ENCODE peak calls at places on chromosomes 16 and 17, in five cellular contexts. I, W, M, O and J are unnamed samples.
A peak's percentile ranks its signal among the peaks of the same experiment; 100 is the strongest.

GRCh38 chr17:53462393-53462811 is 360.3 kb upstream of the KIF2B start:
- DNase-seq in I (no peak), W (no peak), M (peak; percentile 29), O (no peak), J (no peak)

GRCh38 chr17:80474231-80474932 is 2.0 kb downstream of the NPTX1 start:
- DNase-seq in I (no peak), W (no peak), M (no peak), O (no peak), J (peak; percentile 54)

GRCh38 chr17:75850928-75851692 is 4.0 kb downstream of the WBP2 start:
- DNase-seq in I (no peak), W (no peak), M (peak; percentile 63), O (no peak), J (no peak)

GRCh38 chr16:56667581-56668571 is at the start of gene MT1G:
- DNase-seq in I (no peak), W (no peak), M (no peak), O (no peak), J (no peak)

GRCh38 chr17:83144421-83145357 is 65.3 kb downstream of the METRNL start:
- DNase-seq in I (no peak), W (peak; percentile 11), M (no peak), O (no peak), J (no peak)

GRCh38 chr17:45783593-45784292 is 377 bp upstream of the CRHR1 start:
- DNase-seq in I (no peak), W (no peak), M (no peak), O (peak; percentile 50), J (peak; percentile 42)

GRCh38 chr17:927611-928461 is 51.7 kb downstream of the NXN start:
- DNase-seq in I (no peak), W (no peak), M (peak; percentile 99), O (no peak), J (no peak)

GRCh38 chr16:24164402-24164801 is 91.7 kb upstream of the CACNG3 start:
- DNase-seq in I (no peak), W (no peak), M (no peak), O (no peak), J (no peak)

GRCh38 chr16:57704011-57704904 is 9.7 kb downstream of the DRC7 start:
- DNase-seq in I (no peak), W (no peak), M (no peak), O (no peak), J (peak; percentile 8)

GRCh38 chr17:11935734-11936406 is 61.4 kb downstream of the ZNF18 start:
- DNase-seq in I (no peak), W (no peak), M (no peak), O (no peak), J (no peak)

GRCh38 chr17:82849076-82849945 is 9.5 kb upstream of the ZNF750 start:
- DNase-seq in I (no peak), W (no peak), M (no peak), O (no peak), J (no peak)

GRCh38 chr17:40315678-40316570 is 6.9 kb downstream of the RARA start:
- DNase-seq in I (no peak), W (no peak), M (no peak), O (no peak), J (peak; percentile 9)

GRCh38 chr16:10262377-10263132 is 80.3 kb upstream of the GRIN2A start:
- DNase-seq in I (no peak), W (no peak), M (no peak), O (no peak), J (no peak)

GRCh38 chr16:75264999-75265910 is 13.8 kb upstream of the BCAR1 start:
- DNase-seq in I (no peak), W (peak; percentile 53), M (no peak), O (no peak), J (no peak)

GRCh38 chr16:3235856-3236669 is 1.1 kb upstream of the ZNF200 start:
- DNase-seq in I (no peak), W (no peak), M (no peak), O (no peak), J (no peak)

GRCh38 chr16:84937196-84937935 is 74.0 kb downstream of the ZDHHC7 start:
- DNase-seq in I (no peak), W (no peak), M (no peak), O (no peak), J (no peak)

GRCh38 chr17:3596804-3597464 is 12.3 kb downstream of the TRPV1 start:
- DNase-seq in I (no peak), W (no peak), M (no peak), O (no peak), J (no peak)

GRCh38 chr17:17567631-17568030 is 23.9 kb downstream of the PEMT start:
- DNase-seq in I (peak; percentile 37), W (no peak), M (peak; percentile 8), O (no peak), J (no peak)

GRCh38 chr17:16470302-16470701 is 21.7 kb downstream of the LRRC75A start:
- DNase-seq in I (no peak), W (no peak), M (no peak), O (no peak), J (no peak)

GRCh38 chr17:75878174-75878998 is at the start of gene TRIM47:
- DNase-seq in I (no peak), W (no peak), M (peak; percentile 55), O (peak; percentile 61), J (no peak)

GRCh38 chr17:75504347-75505151 is 10.8 kb downstream of the CASKIN2 start:
- DNase-seq in I (no peak), W (peak; percentile 84), M (no peak), O (peak; percentile 88), J (peak; percentile 87)

GRCh38 chr17:57518587-57519118 is 226.4 kb downstream of the CCDC182 start:
- DNase-seq in I (no peak), W (no peak), M (no peak), O (no peak), J (no peak)

GRCh38 chr16:17448640-17449638 is 21.8 kb downstream of the XYLT1 start:
- DNase-seq in I (no peak), W (peak; percentile 50), M (no peak), O (peak; percentile 59), J (peak; percentile 42)

GRCh38 chr16:81590714-81591537 is 146.3 kb downstream of the CMIP start:
- DNase-seq in I (no peak), W (no peak), M (no peak), O (no peak), J (no peak)

GRCh38 chr16:31641279-31641678 is 113.6 kb downstream of the AHSP start:
- DNase-seq in I (no peak), W (no peak), M (no peak), O (no peak), J (no peak)

GRCh38 chr17:70181866-70182265 is 12.5 kb downstream of the KCNJ2 start:
- DNase-seq in I (no peak), W (no peak), M (no peak), O (no peak), J (no peak)

GRCh38 chr17:61619953-61620352 is 28.9 kb upstream of the NACA2 start:
- DNase-seq in I (no peak), W (no peak), M (no peak), O (no peak), J (no peak)

GRCh38 chr16:30032083-30032819 is 1.2 kb upstream of the TLCD3B start:
- DNase-seq in I (no peak), W (peak; percentile 83), M (peak; percentile 17), O (peak; percentile 88), J (peak; percentile 83)

GRCh38 chr16:22370038-22370541 is 4.3 kb downstream of the CDR2 start:
- DNase-seq in I (no peak), W (no peak), M (peak; percentile 75), O (no peak), J (no peak)

GRCh38 chr17:142102-142661 is 4.8 kb downstream of the SCGB1C2 start:
- DNase-seq in I (no peak), W (no peak), M (peak; percentile 11), O (no peak), J (no peak)

GRCh38 chr16:66152841-66153525 is 213.5 kb upstream of the CDH5 start:
- DNase-seq in I (no peak), W (no peak), M (peak; percentile 92), O (no peak), J (no peak)

GRCh38 chr17:65522751-65523404 is 38.6 kb downstream of the AXIN2 start:
- DNase-seq in I (no peak), W (no peak), M (no peak), O (no peak), J (no peak)

GRCh38 chr17:42561908-42562844 is at the start of gene COASY:
- DNase-seq in I (peak; percentile 89), W (peak; percentile 96), M (peak; percentile 93), O (peak; percentile 98), J (peak; percentile 94)

GRCh38 chr17:35438433-35438832 is 6.1 kb upstream of the SLFN12 start:
- DNase-seq in I (no peak), W (no peak), M (no peak), O (no peak), J (no peak)

GRCh38 chr16:12257926-12258561 is 281.5 kb downstream of the SNX29 start:
- DNase-seq in I (no peak), W (no peak), M (no peak), O (no peak), J (no peak)
- TF ChIP-seq CTCF in I (no peak), W (no peak), M (no peak), O (no peak), J (no peak)

GRCh38 chr16:546909-547770 is 13.1 kb upstream of the PRR35 start:
- DNase-seq in I (no peak), W (no peak), M (no peak), O (no peak), J (peak; percentile 85)
- TF ChIP-seq CTCF in I (peak; percentile 23), W (no peak), M (no peak), O (no peak), J (peak; percentile 91)

GRCh38 chr16:70454221-70455034 is at the start of gene FCSK:
- DNase-seq in I (no peak), W (peak; percentile 87), M (peak; percentile 36), O (peak; percentile 89), J (peak; percentile 90)
- TF ChIP-seq CTCF in I (no peak), W (peak; percentile 23), M (no peak), O (peak; percentile 26), J (peak; percentile 23)

GRCh38 chr17:78175643-78175981 is 7.2 kb downstream of the SYNGR2 start:
- DNase-seq in I (no peak), W (no peak), M (no peak), O (no peak), J (no peak)

GRCh38 chr17:78174870-78175642 is 6.7 kb downstream of the SYNGR2 start:
- DNase-seq in I (no peak), W (no peak), M (no peak), O (no peak), J (no peak)

GRCh38 chr17:78172284-78173024 is 4.1 kb downstream of the SYNGR2 start:
- DNase-seq in I (no peak), W (no peak), M (no peak), O (no peak), J (no peak)

GRCh38 chr17:78173025-78173715 is 4.8 kb downstream of the SYNGR2 start:
- DNase-seq in I (no peak), W (peak; percentile 68), M (no peak), O (peak; percentile 78), J (peak; percentile 77)

DNA sequence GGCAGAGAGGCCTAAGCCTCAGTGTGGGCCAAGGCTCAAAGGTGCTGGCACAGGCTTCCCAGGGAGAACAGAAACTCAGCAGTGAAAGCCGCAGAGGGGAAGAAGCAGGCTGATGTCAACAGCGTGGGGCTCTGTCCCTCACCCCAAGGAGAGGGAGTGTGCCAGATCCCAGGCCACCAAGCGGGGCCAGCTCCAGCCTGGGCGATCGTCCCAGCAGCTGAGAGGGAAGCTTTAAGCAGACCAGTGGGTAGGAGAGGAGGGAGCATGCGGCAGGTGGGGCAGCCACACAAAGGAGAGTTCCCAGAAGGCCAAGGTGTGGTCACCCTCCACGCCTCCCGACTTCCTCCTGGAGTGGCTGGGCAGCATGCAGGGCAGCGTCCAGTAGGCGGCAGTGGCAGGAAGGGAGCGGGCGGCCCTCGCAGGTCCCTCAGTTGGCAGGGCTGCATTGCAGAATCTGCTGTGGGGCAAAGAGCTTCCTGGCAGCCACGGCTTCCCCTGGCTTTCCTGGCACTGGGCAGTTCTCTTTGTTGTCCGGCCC is 6.0 kb downstream of the SYNGR2 start:
- DNase-seq in I (peak; percentile 66), W (no peak), M (no peak), O (peak; percentile 45), J (no peak)
- TF ChIP-seq CTCF in I (peak; percentile 64), W (peak; percentile 24), M (no peak), O (peak; percentile 35), J (no peak)